ENCODE peak calls at places on chromosomes 7 and 10, in four cellular contexts. One of them, this sample, is unnamed.

GRCh38 chr10:125236091-125236490 is 75.7 kb upstream of the CTBP2 start:
- DNase-seq in activated effector memory CD4-positive, alpha-beta T cell treated with anti-CD3 and anti-CD28 coated beads, Interleukin-2, amount 50 U/mL, for 16 hours: no peak
- DNase-seq in HuH-7: no peak
- DNase-seq in EH: no peak
- DNase-seq in this sample: no peak

GRCh38 chr7:151648429-151648828 is 128.7 kb upstream of the RHEB start:
- DNase-seq in HuH-7: no peak
- DNase-seq in EH: peak
- DNase-seq in activated effector memory CD4-positive, alpha-beta T cell treated with anti-CD3 and anti-CD28 coated beads, Interleukin-2, amount 50 U/mL, for 16 hours: no peak
- DNase-seq in this sample: no peak

GRCh38 chr10:101011517-101012423 is 12.2 kb downstream of the LZTS2 start:
- DNase-seq in EH: peak
- DNase-seq in activated effector memory CD4-positive, alpha-beta T cell treated with anti-CD3 and anti-CD28 coated beads, Interleukin-2, amount 50 U/mL, for 16 hours: no peak
- DNase-seq in HuH-7: peak
- DNase-seq in this sample: no peak

GRCh38 chr7:98795741-98796493 is 73.9 kb downstream of the TMEM130 start:
- DNase-seq in activated effector memory CD4-positive, alpha-beta T cell treated with anti-CD3 and anti-CD28 coated beads, Interleukin-2, amount 50 U/mL, for 16 hours: no peak
- DNase-seq in HuH-7: no peak
- DNase-seq in EH: no peak
- DNase-seq in this sample: no peak

GRCh38 chr10:59820471-59820870 is 67.2 kb upstream of the MRLN start:
- DNase-seq in activated effector memory CD4-positive, alpha-beta T cell treated with anti-CD3 and anti-CD28 coated beads, Interleukin-2, amount 50 U/mL, for 16 hours: no peak
- DNase-seq in EH: no peak
- DNase-seq in HuH-7: no peak
- DNase-seq in this sample: no peak

GRCh38 chr10:67612577-67613537 is 83.1 kb downstream of the CTNNA3 start:
- DNase-seq in activated effector memory CD4-positive, alpha-beta T cell treated with anti-CD3 and anti-CD28 coated beads, Interleukin-2, amount 50 U/mL, for 16 hours: peak
- DNase-seq in HuH-7: no peak
- DNase-seq in EH: peak
- DNase-seq in this sample: peak

GRCh38 chr10:100019824-100020160 is 10.0 kb upstream of the DNMBP start:
- DNase-seq in HuH-7: peak
- DNase-seq in activated effector memory CD4-positive, alpha-beta T cell treated with anti-CD3 and anti-CD28 coated beads, Interleukin-2, amount 50 U/mL, for 16 hours: no peak
- DNase-seq in EH: no peak
- DNase-seq in this sample: no peak

GRCh38 chr10:91514684-91515253 is 104.6 kb downstream of the HECTD2 start:
- DNase-seq in HuH-7: no peak
- DNase-seq in EH: no peak
- DNase-seq in activated effector memory CD4-positive, alpha-beta T cell treated with anti-CD3 and anti-CD28 coated beads, Interleukin-2, amount 50 U/mL, for 16 hours: no peak
- DNase-seq in this sample: no peak

GRCh38 chr10:126839094-126839761 is 66.0 kb upstream of the DOCK1 start:
- DNase-seq in activated effector memory CD4-positive, alpha-beta T cell treated with anti-CD3 and anti-CD28 coated beads, Interleukin-2, amount 50 U/mL, for 16 hours: no peak
- DNase-seq in HuH-7: no peak
- DNase-seq in EH: no peak
- DNase-seq in this sample: no peak

GRCh38 chr7:155214328-155214986 is 83.2 kb upstream of the INSIG1 start:
- DNase-seq in HuH-7: no peak
- DNase-seq in activated effector memory CD4-positive, alpha-beta T cell treated with anti-CD3 and anti-CD28 coated beads, Interleukin-2, amount 50 U/mL, for 16 hours: peak
- DNase-seq in EH: peak
- DNase-seq in this sample: no peak

GRCh38 chr7:80517177-80517804 is 5.4 kb upstream of the GNAT3 start:
- DNase-seq in HuH-7: no peak
- DNase-seq in activated effector memory CD4-positive, alpha-beta T cell treated with anti-CD3 and anti-CD28 coated beads, Interleukin-2, amount 50 U/mL, for 16 hours: no peak
- DNase-seq in EH: peak
- DNase-seq in this sample: no peak

GRCh38 chr7:32893225-32893560 is 1.6 kb upstream of the KBTBD2 start:
- DNase-seq in activated effector memory CD4-positive, alpha-beta T cell treated with anti-CD3 and anti-CD28 coated beads, Interleukin-2, amount 50 U/mL, for 16 hours: no peak
- DNase-seq in EH: no peak
- DNase-seq in HuH-7: no peak
- DNase-seq in this sample: no peak

GRCh38 chr7:2807846-2808772 is 36.0 kb downstream of the GNA12 start:
- DNase-seq in activated effector memory CD4-positive, alpha-beta T cell treated with anti-CD3 and anti-CD28 coated beads, Interleukin-2, amount 50 U/mL, for 16 hours: peak
- DNase-seq in EH: peak
- DNase-seq in HuH-7: no peak
- DNase-seq in this sample: no peak

GRCh38 chr10:33258951-33259350 is 75.5 kb downstream of the NRP1 start:
- DNase-seq in HuH-7: no peak
- DNase-seq in EH: peak
- DNase-seq in activated effector memory CD4-positive, alpha-beta T cell treated with anti-CD3 and anti-CD28 coated beads, Interleukin-2, amount 50 U/mL, for 16 hours: no peak
- DNase-seq in this sample: peak

GRCh38 chr7:110842796-110843195 is 248.1 kb upstream of the LRRN3 start:
- DNase-seq in activated effector memory CD4-positive, alpha-beta T cell treated with anti-CD3 and anti-CD28 coated beads, Interleukin-2, amount 50 U/mL, for 16 hours: no peak
- DNase-seq in HuH-7: no peak
- DNase-seq in EH: no peak
- DNase-seq in this sample: no peak

GRCh38 chr7:76346097-76346496 is 12.7 kb downstream of the YWHAG start:
- DNase-seq in EH: no peak
- DNase-seq in activated effector memory CD4-positive, alpha-beta T cell treated with anti-CD3 and anti-CD28 coated beads, Interleukin-2, amount 50 U/mL, for 16 hours: no peak
- DNase-seq in HuH-7: no peak
- DNase-seq in this sample: no peak

GRCh38 chr7:92527300-92528187 is 776 bp downstream of the PEX1 start:
- DNase-seq in EH: peak
- DNase-seq in activated effector memory CD4-positive, alpha-beta T cell treated with anti-CD3 and anti-CD28 coated beads, Interleukin-2, amount 50 U/mL, for 16 hours: peak
- DNase-seq in HuH-7: peak
- DNase-seq in this sample: peak

GRCh38 chr7:127619681-127620405 is 1.9 kb upstream of the PAX4 start:
- DNase-seq in HuH-7: no peak
- DNase-seq in EH: no peak
- DNase-seq in activated effector memory CD4-positive, alpha-beta T cell treated with anti-CD3 and anti-CD28 coated beads, Interleukin-2, amount 50 U/mL, for 16 hours: no peak
- DNase-seq in this sample: no peak

GRCh38 chr10:115826391-115826790 is 446.6 kb downstream of the GFRA1 start:
- DNase-seq in HuH-7: no peak
- DNase-seq in activated effector memory CD4-positive, alpha-beta T cell treated with anti-CD3 and anti-CD28 coated beads, Interleukin-2, amount 50 U/mL, for 16 hours: no peak
- DNase-seq in EH: peak
- DNase-seq in this sample: no peak

GRCh38 chr10:26859241-26860025 is 1.3 kb downstream of the ABI1 start:
- DNase-seq in activated effector memory CD4-positive, alpha-beta T cell treated with anti-CD3 and anti-CD28 coated beads, Interleukin-2, amount 50 U/mL, for 16 hours: no peak
- DNase-seq in HuH-7: no peak
- DNase-seq in EH: peak
- DNase-seq in this sample: no peak

GRCh38 chr10:30464675-30465074 is 30.7 kb downstream of the MAP3K8 start:
- DNase-seq in HuH-7: no peak
- DNase-seq in EH: no peak
- DNase-seq in activated effector memory CD4-positive, alpha-beta T cell treated with anti-CD3 and anti-CD28 coated beads, Interleukin-2, amount 50 U/mL, for 16 hours: no peak
- DNase-seq in this sample: no peak

GRCh38 chr7:147279951-147280350 is 1163.3 kb downstream of the CNTNAP2 start:
- DNase-seq in EH: no peak
- DNase-seq in activated effector memory CD4-positive, alpha-beta T cell treated with anti-CD3 and anti-CD28 coated beads, Interleukin-2, amount 50 U/mL, for 16 hours: no peak
- DNase-seq in HuH-7: no peak
- DNase-seq in this sample: peak

GRCh38 chr7:26853788-26854393 is 10.5 kb downstream of the SKAP2 start:
- DNase-seq in HuH-7: no peak
- DNase-seq in activated effector memory CD4-positive, alpha-beta T cell treated with anti-CD3 and anti-CD28 coated beads, Interleukin-2, amount 50 U/mL, for 16 hours: no peak
- DNase-seq in EH: peak
- DNase-seq in this sample: peak

GRCh38 chr10:113133497-113133896 is 183.4 kb downstream of the TCF7L2 start:
- DNase-seq in activated effector memory CD4-positive, alpha-beta T cell treated with anti-CD3 and anti-CD28 coated beads, Interleukin-2, amount 50 U/mL, for 16 hours: no peak
- DNase-seq in EH: peak
- DNase-seq in HuH-7: no peak
- DNase-seq in this sample: no peak

GRCh38 chr10:34644245-34644644 is 170.9 kb downstream of the PARD3 start:
- DNase-seq in activated effector memory CD4-positive, alpha-beta T cell treated with anti-CD3 and anti-CD28 coated beads, Interleukin-2, amount 50 U/mL, for 16 hours: no peak
- DNase-seq in HuH-7: no peak
- DNase-seq in EH: no peak
- DNase-seq in this sample: no peak

GRCh38 chr7:43568529-43568928 is 14.4 kb upstream of the STK17A start:
- DNase-seq in EH: peak
- DNase-seq in HuH-7: no peak
- DNase-seq in activated effector memory CD4-positive, alpha-beta T cell treated with anti-CD3 and anti-CD28 coated beads, Interleukin-2, amount 50 U/mL, for 16 hours: no peak
- DNase-seq in this sample: peak